ENCODE peak calls at places on chromosomes 13 and 19, in five cellular contexts. M is OCI-LY7; D is activated T-cell treated with anti-CD3 and anti-CD28 coated beads, Interleukin-2, amount 50 U/mL, for 1 hour; O is dorsolateral prefrontal cortex; S is PC-9. W is an unnamed sample.
A peak's percentile ranks its signal among the peaks of the same experiment; 100 is the strongest.

GRCh38 chr19:364496-365287 is 20.1 kb upstream of the MIER2 start:
- DNase-seq in O (peak; percentile 39), D (no peak), S (no peak), M (no peak), W (no peak)

GRCh38 chr19:1725100-1726064 is 27.9 kb upstream of the ONECUT3 start:
- DNase-seq in O (peak; percentile 62), D (peak; percentile 31), S (no peak), M (no peak), W (peak; percentile 75)

GRCh38 chr19:51440846-51441409 is 17.3 kb downstream of the SIGLEC8 start:
- DNase-seq in S (no peak), D (peak; percentile 35), M (no peak), O (no peak), W (no peak)

GRCh38 chr19:15358918-15359317 is 20.7 kb downstream of the AKAP8 start:
- DNase-seq in O (no peak), D (no peak), M (no peak), S (no peak), W (no peak)

GRCh38 chr13:21203132-21203531 is 26.7 kb downstream of the MRPL57 start:
- DNase-seq in D (no peak), S (no peak), M (no peak), O (no peak), W (no peak)

GRCh38 chr19:41871573-41872383 is 5.3 kb upstream of the CD79A start:
- DNase-seq in O (no peak), D (peak; percentile 61), M (peak; percentile 83), S (no peak), W (no peak)

GRCh38 chr13:52809310-52809769 is 39.1 kb downstream of the PCDH8 start:
- DNase-seq in M (peak; percentile 60), D (peak; percentile 21), S (peak; percentile 58), O (peak; percentile 63), W (peak; percentile 85)

GRCh38 chr13:85710545-85710944 is 88.7 kb downstream of the SLITRK6 start:
- DNase-seq in D (no peak), O (no peak), M (no peak), S (no peak), W (no peak)

GRCh38 chr13:112244061-112244460 is 132.1 kb upstream of the SPACA7 start:
- DNase-seq in M (no peak), O (no peak), D (no peak), S (no peak), W (no peak)

GRCh38 chr19:48797103-48797502 is 13.7 kb downstream of the BCAT2 start:
- DNase-seq in O (no peak), M (no peak), D (no peak), S (no peak), W (no peak)

GRCh38 chr13:51760592-51760991 is 43.4 kb downstream of the DHRS12 start:
- DNase-seq in S (no peak), O (peak; percentile 89), M (no peak), D (no peak), W (no peak)

GRCh38 chr13:114235697-114236096 is 1.0 kb downstream of the CDC16 start:
- DNase-seq in M (no peak), S (no peak), O (no peak), D (no peak), W (no peak)

GRCh38 chr13:37381502-37381901 is 217.1 kb downstream of the POSTN start:
- DNase-seq in D (no peak), M (no peak), S (no peak), O (no peak), W (no peak)

GRCh38 chr13:67228909-67229308 is 1.2 kb downstream of the PCDH9 start:
- DNase-seq in D (no peak), S (no peak), O (no peak), M (peak; percentile 30), W (no peak)

GRCh38 chr19:7614859-7615741 is 14.2 kb downstream of the XAB2 start:
- DNase-seq in O (no peak), M (no peak), D (no peak), S (no peak), W (no peak)

GRCh38 chr19:7355871-7356270 is 7.1 kb downstream of the ARHGEF18 start:
- DNase-seq in M (no peak), O (no peak), S (no peak), D (no peak), W (no peak)

GRCh38 chr19:13301627-13302334 is 151.6 kb downstream of the IER2 start:
- DNase-seq in O (no peak), D (no peak), M (no peak), S (no peak), W (no peak)

GRCh38 chr19:57406516-57407123 is 4.3 kb upstream of the ZNF17 start:
- DNase-seq in O (peak; percentile 56), D (peak; percentile 74), S (peak; percentile 69), M (peak; percentile 69), W (peak; percentile 32)

GRCh38 chr19:23946569-23946968 is 31.9 kb downstream of the ZNF726 start:
- DNase-seq in O (no peak), M (no peak), D (no peak), S (no peak), W (no peak)

GRCh38 chr13:73317140-73317539 is 258.3 kb downstream of the KLF5 start:
- DNase-seq in S (no peak), O (no peak), M (no peak), D (no peak), W (no peak)

GRCh38 chr13:28865312-28865711 is 45.2 kb downstream of the MTUS2 start:
- DNase-seq in M (no peak), D (no peak), O (no peak), S (no peak), W (no peak)

GRCh38 chr19:17749912-17750317 is 1.4 kb upstream of the FCHO1 start:
- DNase-seq in M (peak; percentile 67), S (no peak), O (no peak), D (peak; percentile 29), W (no peak)

GRCh38 chr13:110698689-110699088 is 7.2 kb downstream of the CARS2 start:
- DNase-seq in S (no peak), M (peak; percentile 71), O (no peak), D (no peak), W (no peak)

GRCh38 chr13:108272333-108272732 is 2.8 kb downstream of the TNFSF13B start:
- DNase-seq in D (no peak), O (no peak), S (no peak), M (no peak), W (no peak)

GRCh38 chr19:16376649-16377048 is 52.0 kb downstream of the KLF2 start:
- DNase-seq in M (peak; percentile 58), D (peak; percentile 58), O (no peak), S (peak; percentile 9), W (peak; percentile 14)

GRCh38 chr13:73412933-73413332 is 354.1 kb downstream of the KLF5 start:
- DNase-seq in S (no peak), D (no peak), M (no peak), O (no peak), W (no peak)

GRCh38 chr13:71149498-71150363 is 717.3 kb downstream of the DACH1 start:
- DNase-seq in S (no peak), O (no peak), M (no peak), D (no peak), W (peak; percentile 4)

GRCh38 chr19:1136201-1136600 is 32.4 kb downstream of the GPX4 start:
- DNase-seq in D (no peak), O (no peak), S (no peak), M (no peak), W (no peak)

GRCh38 chr19:15292847-15293582 is 39.3 kb downstream of the BRD4 start:
- DNase-seq in O (no peak), S (no peak), M (peak; percentile 76), D (no peak), W (no peak)

GRCh38 chr13:60583196-60583908 is 186.3 kb downstream of the TDRD3 start:
- DNase-seq in S (no peak), M (no peak), D (no peak), O (no peak), W (no peak)

W was measured in Calu3.